ENCODE peak calls at places on chromosomes 5 and 9, in five cellular contexts. V is smooth muscle cell of the brain vasculature; A is heart left ventricle; Z is stimulated activated CD4-positive, alpha-beta T cell treated with anti-CD3 and anti-CD28 coated beads, Interleukin-1b, Interleukin-23, amount 100 ng/mL, for 24 hours; Q is activated T-helper 1 cell treated with Interleukin-2 at 50 U/mL for 16 hours. H is an unnamed sample.

GRCh38 chr9:115921301-115921700 is 232.3 kb upstream of the PAPPA start:
- DNase-seq in V (no peak), A (no peak), Z (no peak), Q (no peak), H (no peak)

GRCh38 chr5:125655156-125655555 is 768.1 kb upstream of the GRAMD2B start:
- DNase-seq in V (no peak), Q (no peak), Z (no peak), A (no peak), H (no peak)

GRCh38 chr9:107735821-107736220 is 246.3 kb upstream of the KLF4 start:
- DNase-seq in Z (no peak), V (no peak), A (no peak), Q (no peak), H (no peak)

GRCh38 chr9:69885474-69885929 is 64.9 kb downstream of the CFAP95 start:
- DNase-seq in Q (no peak), V (no peak), A (no peak), Z (no peak), H (no peak)

GRCh38 chr5:52262844-52263243 is 524.9 kb upstream of the ITGA1 start:
- DNase-seq in Q (no peak), A (no peak), Z (no peak), V (no peak), H (no peak)

GRCh38 chr9:120920495-120921178 is 6.0 kb downstream of the TRAF1 start:
- DNase-seq in A (no peak), Z (no peak), V (no peak), Q (no peak), H (no peak)

GRCh38 chr5:108531367-108532211 is 149.7 kb upstream of the FBXL17 start:
- DNase-seq in Q (no peak), Z (no peak), V (no peak), A (no peak), H (no peak)

GRCh38 chr5:123425444-123425843 is 2.2 kb upstream of the CEP120 start:
- DNase-seq in Q (no peak), Z (no peak), V (no peak), A (no peak), H (no peak)

GRCh38 chr9:74951725-74952151 is 974 bp downstream of the C9orf40 start:
- DNase-seq in Z (peak), V (peak), Q (peak), A (peak), H (peak)

GRCh38 chr9:133099726-133100517 is 21.1 kb downstream of the RALGDS start:
- DNase-seq in Q (no peak), Z (no peak), A (no peak), V (no peak), H (no peak)

GRCh38 chr9:109149722-109150121 is 17.3 kb downstream of the FRRS1L start:
- DNase-seq in V (no peak), A (no peak), Q (no peak), Z (no peak), H (no peak)

GRCh38 chr5:168227001-168227400 is 64.4 kb upstream of the WWC1 start:
- DNase-seq in A (peak), Q (no peak), Z (no peak), V (no peak), H (no peak)

GRCh38 chr5:149771216-149771973 is 41.3 kb downstream of the PPARGC1B start:
- DNase-seq in Z (no peak), Q (no peak), A (no peak), V (no peak), H (no peak)

GRCh38 chr5:84303315-84303714 is 81.4 kb downstream of the EDIL3 start:
- DNase-seq in A (no peak), Q (no peak), V (no peak), Z (no peak), H (no peak)

GRCh38 chr5:175895701-175896102 is 24.3 kb downstream of the CPLX2 start:
- DNase-seq in A (peak), Q (peak), Z (no peak), V (no peak), H (peak)

GRCh38 chr9:19922476-19923118 is 133.8 kb upstream of the SLC24A2 start:
- DNase-seq in A (peak), Q (no peak), Z (no peak), V (peak), H (no peak)

GRCh38 chr5:14250094-14250777 is 107.1 kb downstream of the TRIO start:
- DNase-seq in A (peak), V (no peak), Q (no peak), Z (no peak), H (no peak)

GRCh38 chr9:125631391-125632085 is 75.5 kb downstream of the MAPKAP1 start:
- DNase-seq in Z (no peak), A (no peak), Q (no peak), V (peak), H (peak)

GRCh38 chr9:129135476-129135875 is 24.3 kb downstream of the PTPA start:
- DNase-seq in Z (no peak), A (no peak), Q (no peak), V (no peak), H (no peak)

GRCh38 chr9:132006657-132007370 is 72.9 kb downstream of the MED27 start:
- DNase-seq in Z (peak), A (no peak), V (peak), Q (no peak), H (no peak)

GRCh38 chr5:126594676-126595485 is at the start of gene ALDH7A1:
- DNase-seq in A (peak), Z (no peak), Q (peak), V (peak), H (no peak)

GRCh38 chr5:159481751-159482150 is 151.5 kb upstream of the IL12B start:
- DNase-seq in A (no peak), Q (no peak), V (no peak), Z (no peak), H (no peak)

GRCh38 chr5:180350711-180351110 is 2.4 kb downstream of the GFPT2 start:
- DNase-seq in Z (no peak), Q (no peak), A (no peak), V (no peak), H (no peak)

GRCh38 chr5:94093300-94093699 is 351.9 kb upstream of the POU5F2 start:
- DNase-seq in V (no peak), Z (no peak), Q (no peak), A (no peak), H (no peak)

GRCh38 chr5:164012376-164012775 is 507.0 kb downstream of the MAT2B start:
- DNase-seq in V (no peak), Q (no peak), Z (no peak), A (no peak), H (no peak)

GRCh38 chr5:57495285-57495684 is 12.7 kb upstream of the ACTBL2 start:
- DNase-seq in Z (no peak), V (no peak), Q (no peak), A (no peak), H (no peak)

GRCh38 chr9:135152608-135153337 is 65.3 kb downstream of the OLFM1 start:
- DNase-seq in A (no peak), V (no peak), Q (no peak), Z (no peak), H (no peak)

GRCh38 chr9:31119882-31120481 is 1264.5 kb upstream of the ACO1 start:
- DNase-seq in Q (no peak), A (no peak), Z (no peak), V (no peak), H (peak)

GRCh38 chr5:140042551-140043507 is at the start of gene NRG2:
- DNase-seq in Q (peak), V (no peak), A (peak), Z (peak), H (peak)

GRCh38 chr5:62007457-62007856 is 298.5 kb upstream of the KIF2A start:
- DNase-seq in A (no peak), Q (no peak), Z (no peak), V (no peak), H (no peak)

GRCh38 chr9:115084709-115085108 is 33.2 kb downstream of the TNC start:
- DNase-seq in A (no peak), Z (no peak), V (no peak), Q (no peak), H (no peak)

GRCh38 chr5:97629281-97629680 is 446.2 kb upstream of the RIOK2 start:
- DNase-seq in A (peak), V (no peak), Q (no peak), Z (no peak), H (no peak)

GRCh38 chr5:7872517-7873149 is 3.7 kb downstream of the MTRR start:
- DNase-seq in A (no peak), Q (no peak), Z (no peak), V (no peak), H (no peak)

GRCh38 chr5:157328277-157328912 is 62.5 kb downstream of the CYFIP2 start:
- DNase-seq in Z (no peak), A (peak), Q (peak), V (peak), H (peak)

GRCh38 chr5:81171769-81172168 is 61.4 kb upstream of the CKMT2 start:
- DNase-seq in Q (no peak), A (no peak), V (no peak), Z (no peak), H (no peak)

GRCh38 chr9:19894975-19895374 is 106.1 kb upstream of the SLC24A2 start:
- DNase-seq in V (peak), Z (no peak), A (no peak), Q (no peak), H (no peak)

GRCh38 chr9:92439921-92440750 is 15.9 kb upstream of the OMD start:
- DNase-seq in Z (no peak), V (no peak), A (no peak), Q (no peak), H (no peak)

H was measured in OCI-LY7.